ENCODE peak calls at places on chromosome 4, in four cellular contexts. R is K562, W is HepG2, Z is HCT116. I is an unnamed sample. For H3K36me3, the result is how much of the 10 kb centered on the place peaks cover.

GRCh38 chr4:80135702-80136058 is 61.6 kb upstream of the PRDM8 start:
- DNase-seq in Z (no peak), R (peak), W (no peak), I (no peak)

GRCh38 chr4:75845992-75846391 is 56.3 kb downstream of the PPEF2 start:
- DNase-seq in Z (no peak), W (no peak), R (no peak), I (no peak)

GRCh38 chr4:165873298-165874071 is 448 bp downstream of the TLL1 start:
- DNase-seq in R (no peak), Z (no peak), W (peak), I (no peak)

GRCh38 chr4:152045781-152046571 is 285.2 kb upstream of the GATB start:
- DNase-seq in R (peak), W (peak), Z (peak), I (no peak)

GRCh38 chr4:83217721-83218522 is 66.7 kb downstream of the COQ2 start:
- DNase-seq in Z (no peak), R (no peak), W (no peak), I (no peak)

GRCh38 chr4:164357957-164358356 is 396.0 kb upstream of the SMIM31 start:
- DNase-seq in R (no peak), W (no peak), Z (no peak), I (no peak)

GRCh38 chr4:42616576-42616975 is 40.3 kb downstream of the ATP8A1 start:
- DNase-seq in W (no peak), R (no peak), Z (no peak), I (no peak)

GRCh38 chr4:138835833-138836521 is 179.6 kb upstream of the NOCT start:
- DNase-seq in Z (no peak), W (peak), R (no peak), I (no peak)

GRCh38 chr4:6270691-6271121 is 1.1 kb downstream of the WFS1 start:
- DNase-seq in Z (no peak), R (no peak), W (no peak), I (no peak)

GRCh38 chr4:48698029-48698901 is 81.8 kb downstream of the FRYL start:
- DNase-seq in W (peak), R (peak), Z (peak), I (peak)

GRCh38 chr4:26420438-26420837 is 69.8 kb downstream of the CCKAR start:
- DNase-seq in W (no peak), Z (no peak), R (no peak), I (no peak)

DNA sequence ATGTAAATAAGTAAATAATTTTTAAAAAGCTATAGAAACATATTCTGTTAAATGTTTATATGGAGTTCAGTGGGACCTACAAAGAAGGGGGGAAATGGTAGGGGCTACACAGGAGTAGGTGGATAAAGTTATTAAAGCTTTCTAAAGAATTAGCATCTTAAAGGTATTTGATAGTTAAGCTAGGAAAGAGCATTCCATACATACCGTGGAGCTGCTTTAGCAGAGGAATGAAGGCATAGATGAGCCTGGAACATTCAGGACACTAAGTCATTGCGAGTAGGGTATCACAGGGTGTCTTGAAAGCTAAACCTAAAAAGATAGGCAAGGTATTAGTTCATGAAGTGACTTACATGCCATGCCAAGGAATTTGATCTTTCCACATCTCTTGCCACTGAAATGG is 60.4 kb downstream of the SLC10A6 start:
- DNase-seq in W (no peak), R (no peak), Z (no peak), I (no peak)
- H3K36me3 ChIP-seq in W (under half), R (under half), Z (under half), I (under half)

DNA sequence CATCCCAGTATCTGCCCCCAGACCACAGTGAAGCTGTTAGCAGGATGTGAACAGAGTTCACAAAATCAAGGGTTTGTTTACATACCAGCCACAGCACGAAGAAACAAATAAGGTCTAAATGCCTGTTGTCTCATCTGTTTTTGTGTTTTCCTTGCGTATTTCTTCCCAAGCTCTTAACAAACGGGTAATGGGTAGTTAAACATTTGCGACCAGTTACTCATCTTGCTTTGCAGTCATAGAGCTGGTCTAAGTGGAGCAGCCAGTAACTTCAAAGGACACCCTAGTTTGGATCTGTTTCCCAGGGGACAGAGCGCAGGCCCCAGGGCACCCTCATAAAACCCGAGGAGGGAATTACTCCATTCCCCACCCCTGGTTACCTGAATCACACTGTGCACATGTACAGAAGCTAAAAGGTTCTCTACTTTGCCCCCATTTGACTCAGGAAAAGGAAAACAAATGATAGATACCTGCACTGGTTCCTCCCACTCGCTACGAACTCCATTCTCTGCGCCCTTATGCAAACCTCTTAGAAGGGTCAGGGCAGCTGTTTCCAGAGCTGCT is 68.8 kb downstream of the MAML3 start:
- DNase-seq in W (no peak), Z (no peak), R (no peak), I (no peak)
- TF ChIP-seq TCF7L2 in W (no peak), Z (no peak), R (no peak), I (peak)

GRCh38 chr4:3207531-3208037 is 41.4 kb upstream of the MSANTD1 start:
- DNase-seq in W (peak), Z (no peak), R (no peak), I (no peak)
- H3K36me3 ChIP-seq in W (under half), Z (under half), R (half or more), I (under half)

GRCh38 chr4:97235516-97235915 is 907.8 kb downstream of the STPG2 start:
- DNase-seq in R (no peak), W (no peak), Z (no peak), I (no peak)
- TF ChIP-seq TCF7L2 in R (no peak), W (no peak), Z (no peak), I (no peak)

DNA sequence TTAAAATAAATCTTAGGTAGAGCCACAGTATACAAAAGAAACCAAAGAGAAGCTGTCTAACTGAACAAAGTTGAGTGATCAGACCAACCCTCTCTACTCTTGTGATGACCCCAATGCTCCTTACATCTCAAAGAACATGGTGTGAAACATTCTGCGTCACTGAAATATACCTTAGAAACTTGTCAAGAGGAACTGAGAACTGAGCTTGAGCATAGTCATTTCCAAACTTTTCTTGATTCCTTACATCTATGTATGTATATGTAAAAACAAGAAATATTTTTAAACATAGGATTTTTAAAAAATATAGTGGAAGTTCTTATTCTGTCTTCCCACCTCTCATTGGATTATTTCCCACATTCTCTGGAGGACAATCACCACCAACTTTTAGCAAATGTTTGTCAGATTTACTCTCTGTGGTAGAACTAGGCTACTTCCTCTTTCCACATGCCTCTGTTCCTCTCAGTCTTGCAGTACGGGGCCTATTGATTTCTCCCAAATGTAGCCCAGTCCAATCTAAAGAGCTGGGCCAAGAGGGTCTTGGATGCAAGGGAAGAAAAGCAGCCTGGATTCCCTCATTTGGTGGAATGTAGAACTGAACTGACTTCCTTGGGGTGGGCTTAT is 98.2 kb upstream of the HHIP start:
- DNase-seq in Z (no peak), W (no peak), R (no peak), I (no peak)
- H3K36me3 ChIP-seq in Z (under half), W (under half), R (under half), I (under half)

I was measured in Panc1.